ENCODE peak calls at places on chromosomes 1 and 21, in seven cellular contexts. Z, D, U, L, K, R and F are unnamed samples.

GRCh38 chr1:32939655-32940371 is 24.8 kb downstream of the RNF19B start:
- DNase-seq in D (peak), R (no peak), Z (no peak), L (no peak), U (peak), K (no peak), F (peak)

GRCh38 chr1:36751525-36751924 is 268.8 kb upstream of the CSF3R start:
- DNase-seq in Z (no peak), K (no peak), R (no peak), U (no peak), D (no peak), L (no peak), F (no peak)

GRCh38 chr1:6592865-6593593 is 9.6 kb downstream of the KLHL21 start:
- DNase-seq in K (no peak), Z (no peak), L (no peak), U (no peak), D (no peak), R (no peak), F (no peak)

GRCh38 chr1:110065841-110066240 is 4.6 kb downstream of the ALX3 start:
- DNase-seq in R (no peak), Z (no peak), D (no peak), K (no peak), L (no peak), U (no peak), F (no peak)

GRCh38 chr1:8412183-8412831 is 94.4 kb downstream of the SLC45A1 start:
- DNase-seq in U (peak), D (peak), L (no peak), K (no peak), Z (no peak), R (no peak), F (no peak)

GRCh38 chr1:21318714-21319159 is 28.5 kb upstream of the ECE1 start:
- DNase-seq in Z (peak), K (no peak), L (no peak), R (no peak), U (peak), D (no peak), F (no peak)

GRCh38 chr1:12447849-12448312 is 170.1 kb downstream of the DHRS3 start:
- DNase-seq in R (no peak), U (peak), D (no peak), K (no peak), Z (no peak), L (no peak), F (peak)

GRCh38 chr1:34320081-34320480 is 143.4 kb downstream of the C1orf94 start:
- DNase-seq in Z (no peak), U (no peak), R (no peak), L (no peak), D (no peak), K (no peak), F (no peak)

GRCh38 chr1:203011582-203011981 is 4.4 kb downstream of the TMEM183A start:
- DNase-seq in L (no peak), D (no peak), Z (no peak), K (no peak), U (no peak), R (no peak), F (no peak)

GRCh38 chr1:10415211-10415930 is 14.9 kb upstream of the CENPS start:
- DNase-seq in Z (no peak), D (peak), K (no peak), L (no peak), R (peak), U (peak), F (peak)

GRCh38 chr1:47192458-47193384 is 2.9 kb upstream of the PDZK1IP1 start:
- DNase-seq in K (peak), L (peak), U (peak), D (peak), R (peak), Z (peak), F (peak)

GRCh38 chr1:37922767-37923550 is 23.9 kb downstream of the INPP5B start:
- DNase-seq in U (no peak), D (no peak), R (no peak), L (no peak), K (peak), Z (no peak), F (no peak)

GRCh38 chr1:115303364-115303763 is 34.7 kb downstream of the NGF start:
- DNase-seq in L (no peak), U (no peak), K (no peak), D (no peak), Z (no peak), R (no peak), F (no peak)

GRCh38 chr1:10267319-10267718 is 56.9 kb downstream of the KIF1B start:
- DNase-seq in D (no peak), R (no peak), L (no peak), Z (no peak), K (no peak), U (peak), F (no peak)

GRCh38 chr1:170076199-170076598 is 1.7 kb upstream of the KIFAP3 start:
- DNase-seq in K (no peak), U (no peak), Z (no peak), L (no peak), R (no peak), D (no peak), F (no peak)

GRCh38 chr1:29331731-29332130 is 95.4 kb downstream of the PTPRU start:
- DNase-seq in Z (no peak), R (no peak), L (no peak), D (no peak), K (no peak), U (no peak), F (no peak)

GRCh38 chr1:181440510-181440909 is 42.8 kb upstream of the CACNA1E start:
- DNase-seq in R (no peak), D (no peak), U (no peak), K (no peak), Z (no peak), L (no peak), F (no peak)

GRCh38 chr21:33993286-33994231 is 78.0 kb upstream of the ATP5PO start:
- DNase-seq in U (no peak), Z (no peak), K (no peak), R (peak), D (no peak), L (no peak), F (no peak)

GRCh38 chr1:44068442-44068861 is 37.2 kb upstream of the SLC6A9 start:
- DNase-seq in R (no peak), D (no peak), Z (no peak), L (no peak), U (no peak), K (peak), F (no peak)

GRCh38 chr1:27504588-27505419 is 14.8 kb upstream of the WASF2 start:
- DNase-seq in L (no peak), Z (peak), U (peak), D (no peak), K (no peak), R (peak), F (no peak)

DNA sequence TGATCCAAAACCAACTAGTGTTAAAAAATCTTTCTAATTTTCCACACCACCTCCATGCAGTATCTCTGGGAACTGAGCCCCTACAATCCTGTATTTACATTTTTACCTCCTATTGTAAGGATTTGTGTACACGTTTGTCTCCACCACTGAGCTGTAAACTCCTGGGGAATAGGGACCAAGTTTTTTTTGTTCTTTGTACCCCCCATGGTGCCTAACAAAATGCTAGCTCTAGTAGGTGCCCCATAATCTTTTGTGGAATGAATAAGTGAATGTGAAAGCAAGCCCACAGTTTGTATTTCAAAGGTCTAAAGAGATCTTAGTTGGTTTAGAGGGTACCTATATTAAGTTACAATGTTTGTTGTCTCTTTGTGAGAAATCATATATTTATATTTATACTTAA is 879 bp upstream of the WLS start:
- DNase-seq in Z (no peak), K (no peak), U (no peak), R (no peak), D (no peak), L (no peak), F (no peak)
- TF ChIP-seq CTCF in Z (no peak), K (no peak), U (no peak), R (no peak), D (no peak), L (no peak), F (no peak)

GRCh38 chr21:31566061-31566460 is 93.4 kb upstream of the SOD1 start:
- DNase-seq in K (no peak), U (no peak), Z (no peak), L (no peak), D (no peak), R (no peak), F (no peak)
- TF ChIP-seq CTCF in K (no peak), U (no peak), Z (no peak), L (no peak), D (no peak), R (no peak), F (no peak)

GRCh38 chr1:155001688-155002474 is 721 bp upstream of the ZBTB7B start:
- DNase-seq in L (peak), D (peak), U (peak), K (peak), R (peak), Z (peak), F (peak)
- TF ChIP-seq CTCF in L (no peak), D (peak), U (peak), K (peak), R (no peak), Z (no peak), F (peak)

DNA sequence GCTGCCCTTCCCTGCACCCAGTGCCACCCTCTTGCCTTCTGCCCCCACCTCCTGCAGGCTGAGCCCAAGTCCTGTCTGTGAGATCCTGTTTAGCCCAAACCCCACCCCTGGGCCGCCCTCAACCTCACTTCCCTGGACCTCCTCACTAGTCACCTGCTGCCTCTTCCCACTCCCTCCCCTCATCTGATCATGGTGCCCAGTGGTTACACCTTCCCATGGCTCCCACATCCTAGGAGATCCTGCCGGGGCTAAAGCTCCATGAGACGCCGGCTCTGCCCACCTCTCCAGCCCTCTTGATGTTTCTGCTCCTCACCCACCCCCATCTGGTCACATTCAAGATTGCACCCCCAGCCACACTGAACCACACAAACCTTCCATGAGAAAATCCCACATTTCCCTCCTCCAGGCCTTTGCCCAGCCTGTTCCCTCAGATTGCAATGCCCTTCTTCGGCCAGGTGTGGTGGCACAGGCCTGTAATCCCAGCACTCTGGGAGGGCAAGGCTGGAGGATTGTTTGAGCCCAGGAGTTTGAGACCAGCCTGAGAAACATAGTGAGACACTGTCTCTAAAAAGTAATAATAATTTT is 17.0 kb downstream of the TTC39A start:
- DNase-seq in U (no peak), D (no peak), Z (no peak), R (peak), L (no peak), K (no peak), F (no peak)
- TF ChIP-seq CTCF in U (no peak), D (peak), Z (no peak), R (peak), L (no peak), K (no peak), F (no peak)

GRCh38 chr1:2198571-2198970 is 4.0 kb upstream of the FAAP20 start:
- DNase-seq in K (no peak), Z (no peak), L (no peak), U (no peak), D (no peak), R (no peak), F (no peak)

GRCh38 chr1:2197732-2198165 is 3.2 kb upstream of the FAAP20 start:
- DNase-seq in R (no peak), Z (no peak), D (no peak), K (no peak), L (no peak), U (no peak), F (no peak)

GRCh38 chr1:2201062-2201461 is 6.5 kb upstream of the FAAP20 start:
- DNase-seq in U (no peak), L (no peak), Z (no peak), R (no peak), K (no peak), D (no peak), F (no peak)

GRCh38 chr1:2200308-2200943 is 5.9 kb upstream of the FAAP20 start:
- DNase-seq in K (no peak), R (no peak), D (no peak), U (no peak), L (no peak), Z (no peak), F (no peak)

GRCh38 chr1:2199042-2199810 is 4.7 kb upstream of the FAAP20 start:
- DNase-seq in K (peak), D (peak), U (peak), R (peak), Z (peak), L (peak), F (peak)
- TF ChIP-seq CTCF in K (no peak), D (no peak), U (peak), R (no peak), Z (no peak), L (no peak), F (no peak)